ENCODE peak calls at places on chromosomes 1 and 21, in six cellular contexts. W is tibial artery; A is pancreas; D is tibial nerve; L is CD8-positive, alpha-beta memory T cell; H is breast epithelium. X is an unnamed sample. For H3K4me1, the result is how much of the 10 kb centered on the place peaks cover.

GRCh38 chr1:72003092-72003491 is 279.2 kb downstream of the NEGR1 start:
- DNase-seq in D (no peak), A (no peak), H (no peak), W (no peak), L (no peak), X (no peak)

GRCh38 chr21:41411449-41412089 is 14.5 kb upstream of the MX1 start:
- DNase-seq in D (no peak), W (peak), A (peak), L (no peak), H (no peak), X (peak)

GRCh38 chr1:176241385-176242015 is 34.4 kb upstream of the COP1 start:
- DNase-seq in W (no peak), H (no peak), L (no peak), A (no peak), D (no peak), X (no peak)

GRCh38 chr1:151763990-151764389 is 694 bp upstream of the MRPL9 start:
- DNase-seq in A (no peak), D (no peak), L (no peak), W (no peak), H (no peak), X (no peak)

GRCh38 chr1:155127105-155127671 is 488 bp upstream of the EFNA1 start:
- DNase-seq in H (peak), D (peak), W (peak), L (no peak), A (peak), X (peak)

GRCh38 chr1:174982971-174983689 is 16.6 kb upstream of the CACYBP start:
- DNase-seq in D (no peak), H (no peak), A (no peak), W (no peak), L (peak), X (no peak)

GRCh38 chr1:216587715-216588114 is 135.5 kb downstream of the ESRRG start:
- DNase-seq in D (no peak), H (no peak), A (no peak), W (no peak), L (no peak), X (no peak)

GRCh38 chr1:100724281-100724680 is 4.7 kb downstream of the VCAM1 start:
- DNase-seq in D (no peak), A (no peak), H (no peak), L (no peak), W (no peak), X (no peak)

GRCh38 chr21:45539796-45540600 is 2.2 kb downstream of the SLC19A1 start:
- DNase-seq in L (no peak), A (no peak), W (peak), D (peak), H (peak), X (peak)

GRCh38 chr1:100719490-100719889 is at the start of gene VCAM1:
- DNase-seq in W (no peak), D (no peak), L (no peak), A (no peak), H (no peak), X (no peak)

GRCh38 chr1:59214764-59215208 is 82.1 kb upstream of the FGGY start:
- DNase-seq in A (peak), W (peak), L (no peak), D (no peak), H (no peak), X (no peak)

GRCh38 chr1:3907031-3907534 is 7.0 kb upstream of the C1orf174 start:
- DNase-seq in A (no peak), W (peak), H (no peak), L (no peak), D (no peak), X (no peak)

GRCh38 chr1:39048745-39049370 is 22.7 kb downstream of the NDUFS5 start:
- DNase-seq in D (no peak), A (no peak), H (no peak), W (no peak), L (no peak), X (no peak)

GRCh38 chr1:7808253-7808844 is 24.3 kb downstream of the PER3 start:
- DNase-seq in W (no peak), A (no peak), D (no peak), H (no peak), L (no peak), X (no peak)

GRCh38 chr21:34836103-34836932 is 167.5 kb downstream of the CLIC6 start:
- DNase-seq in D (peak), H (no peak), W (peak), L (no peak), A (no peak), X (peak)

GRCh38 chr1:224065455-224065854 is 48.5 kb upstream of the FBXO28 start:
- DNase-seq in H (no peak), L (no peak), W (no peak), A (peak), D (no peak), X (no peak)

GRCh38 chr1:94989398-94989797 is 62.5 kb upstream of the CNN3 start:
- DNase-seq in A (peak), D (no peak), W (no peak), H (no peak), L (no peak), X (no peak)

GRCh38 chr1:2627746-2628145 is 5.1 kb downstream of the MMEL1 start:
- DNase-seq in A (no peak), L (no peak), W (no peak), H (peak), D (no peak), X (no peak)

GRCh38 chr1:203796223-203796747 is 862 bp downstream of the ZBED6 start:
- DNase-seq in D (no peak), L (peak), A (no peak), W (no peak), H (no peak), X (no peak)

GRCh38 chr1:50426702-50427085 is 3.5 kb upstream of the DMRTA2 start:
- DNase-seq in W (no peak), D (no peak), A (no peak), H (no peak), L (no peak), X (no peak)

GRCh38 chr1:90834354-90835171 is 117.5 kb upstream of the BARHL2 start:
- DNase-seq in H (no peak), A (no peak), D (no peak), L (no peak), W (no peak), X (no peak)

GRCh38 chr1:25685938-25686665 is 69.5 kb downstream of the MAN1C1 start:
- DNase-seq in D (no peak), W (peak), L (no peak), A (no peak), H (no peak), X (peak)

GRCh38 chr1:8004803-8005573 is 21.1 kb downstream of the ERRFI1 start:
- DNase-seq in W (peak), D (peak), L (no peak), A (peak), H (peak), X (peak)

GRCh38 chr1:214551052-214551435 is 358 bp downstream of the PTPN14 start:
- DNase-seq in A (peak), D (peak), L (no peak), W (peak), H (peak), X (no peak)

GRCh38 chr21:25638634-25639166 is 358 bp upstream of the JAM2 start:
- DNase-seq in W (no peak), A (no peak), D (no peak), H (no peak), L (no peak), X (no peak)

GRCh38 chr1:178262101-178262500 is 168.2 kb downstream of the RASAL2 start:
- DNase-seq in H (no peak), A (no peak), D (no peak), W (no peak), L (no peak), X (no peak)

GRCh38 chr21:34330055-34330454 is 33.8 kb upstream of the KCNE2 start:
- DNase-seq in H (no peak), A (no peak), D (no peak), L (no peak), W (no peak), X (no peak)

GRCh38 chr1:231616667-231617066 is 9.9 kb upstream of the DISC1 start:
- DNase-seq in A (no peak), W (no peak), H (no peak), D (no peak), L (no peak), X (no peak)

GRCh38 chr1:41631154-41631553 is 146.7 kb upstream of the EDN2 start:
- DNase-seq in L (no peak), D (no peak), W (no peak), A (no peak), H (no peak), X (no peak)

GRCh38 chr1:205936846-205937707 is 6.2 kb downstream of the SLC26A9 start:
- DNase-seq in H (no peak), D (no peak), L (no peak), W (no peak), A (no peak), X (no peak)

GRCh38 chr1:11741919-11742598 is 6.1 kb downstream of the AGTRAP start:
- DNase-seq in A (no peak), D (no peak), L (no peak), W (no peak), H (no peak), X (no peak)

GRCh38 chr1:12650001-12650421 is 6.1 kb downstream of the AADACL4 start:
- DNase-seq in D (no peak), W (no peak), H (no peak), L (no peak), A (no peak), X (no peak)

DNA sequence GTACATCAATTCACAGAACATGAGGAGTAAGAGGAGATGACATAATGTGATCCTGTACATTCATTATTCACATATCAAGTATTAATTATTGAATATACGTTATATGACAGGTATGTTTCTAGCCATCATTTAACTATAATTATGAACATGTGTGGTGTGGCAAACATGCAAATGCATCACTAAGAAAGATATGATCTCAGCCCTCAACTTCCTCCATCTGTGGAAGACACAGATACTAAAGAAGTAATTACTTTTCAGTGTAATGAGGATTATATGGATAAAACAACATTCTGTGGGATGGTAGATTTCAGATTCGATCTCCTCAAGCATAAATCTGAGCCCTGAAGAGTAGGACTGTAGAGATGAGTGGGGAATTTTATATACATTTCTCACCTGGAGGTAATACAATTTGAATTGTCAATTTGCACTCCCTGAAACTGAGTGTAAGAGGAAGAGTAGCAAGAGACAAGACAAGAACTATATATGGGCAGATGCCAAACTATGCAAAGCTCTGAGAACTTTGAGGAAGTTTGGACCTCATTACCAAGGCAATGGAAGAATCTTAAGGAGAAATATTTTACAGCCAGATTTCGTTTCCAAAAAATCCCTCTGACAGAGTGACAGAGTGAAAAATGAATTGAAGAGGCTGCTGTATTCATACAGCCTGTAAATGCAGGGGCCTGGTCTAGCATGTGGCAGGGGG is 275.5 kb downstream of the TPR start:
- DNase-seq in D (no peak), W (no peak), L (no peak), A (no peak), H (no peak), X (no peak)
- H3K4me3 ChIP-seq in D (no peak), W (no peak), L (no peak), A (no peak), H (no peak), X (no peak)

GRCh38 chr1:183596500-183596899 is 6.2 kb upstream of the NCF2 start:
- DNase-seq in H (no peak), L (no peak), W (no peak), D (no peak), A (no peak), X (no peak)
- H3K27ac ChIP-seq in H (no peak), L (no peak), W (no peak), D (no peak), A (no peak), X (no peak)

GRCh38 chr1:201295861-201296260 is 12.6 kb downstream of the PKP1 start:
- DNase-seq in H (no peak), W (no peak), A (no peak), D (no peak), L (no peak), X (no peak)
- H3K4me1 ChIP-seq in H (under half), W (under half), A (under half), D (under half), L (under half), X (under half)

DNA sequence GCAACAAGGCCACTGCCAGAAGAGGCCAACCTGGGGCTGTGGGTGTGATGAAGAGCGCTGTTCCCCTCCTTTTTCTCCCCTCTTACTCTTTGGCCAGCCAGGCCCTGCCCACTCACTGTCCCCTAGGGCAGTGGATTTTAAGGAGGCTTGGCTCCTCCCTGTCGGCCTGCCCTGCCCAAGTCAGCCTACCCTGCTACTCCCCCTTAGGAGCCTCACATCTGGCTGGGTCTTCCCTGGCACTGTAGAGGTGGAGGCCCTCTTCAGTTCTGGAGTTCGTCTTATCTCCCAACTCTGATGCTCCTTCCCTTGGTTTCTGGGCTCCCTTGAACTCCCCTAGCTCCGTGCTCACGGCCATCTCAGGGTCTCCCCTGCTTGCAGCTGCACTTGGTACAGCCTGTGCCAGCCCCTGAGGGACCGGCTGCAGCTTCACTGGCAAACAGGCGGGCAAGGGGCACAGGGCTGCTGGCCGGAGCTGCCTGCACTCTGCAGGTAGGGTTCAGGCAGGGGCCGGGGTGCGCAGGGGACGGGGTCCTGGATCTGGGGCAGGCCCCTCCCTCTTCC is 4.0 kb downstream of the AMPD2 start:
- DNase-seq in A (peak), D (no peak), L (no peak), W (peak), H (no peak), X (peak)
- H3K4me3 ChIP-seq in A (no peak), D (no peak), L (peak), W (peak), H (no peak), X (no peak)

GRCh38 chr1:98327151-98327918 is 334.2 kb upstream of the SNX7 start:
- DNase-seq in W (no peak), D (no peak), A (no peak), L (no peak), H (no peak), X (no peak)
- H3K27ac ChIP-seq in W (peak), D (peak), A (no peak), L (no peak), H (no peak), X (peak)

DNA sequence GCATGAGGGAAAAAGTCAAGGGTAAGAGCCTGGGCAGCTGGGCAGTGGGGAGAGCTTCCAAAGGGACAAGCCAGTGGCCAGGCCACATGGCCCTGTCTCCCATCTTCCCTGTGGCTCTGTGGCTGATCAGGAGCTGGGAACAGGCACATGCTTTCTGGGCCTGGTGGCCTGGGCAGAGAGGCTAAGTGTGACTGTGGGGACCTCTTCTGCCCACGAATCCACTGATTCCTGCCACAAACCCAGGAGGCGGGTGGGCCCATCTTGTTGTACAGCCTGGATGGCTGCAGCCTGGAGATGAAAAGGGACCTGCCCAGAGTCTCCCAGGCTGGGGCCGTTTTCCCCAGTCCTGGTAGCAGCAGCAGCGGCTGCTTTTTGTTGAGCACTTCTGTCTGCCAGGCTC is 55.6 kb upstream of the EPS8L3 start:
- DNase-seq in D (no peak), A (no peak), H (no peak), W (no peak), L (no peak), X (peak)
- H3K4me1 ChIP-seq in D (under half), A (under half), H (under half), W (half or more), L (under half), X (under half)

GRCh38 chr1:31754397-31754796 is 9.7 kb downstream of the ADGRB2 start:
- DNase-seq in A (no peak), L (no peak), D (no peak), W (no peak), H (no peak), X (no peak)
- H3K4me3 ChIP-seq in A (no peak), L (no peak), D (no peak), W (no peak), H (no peak), X (no peak)

DNA sequence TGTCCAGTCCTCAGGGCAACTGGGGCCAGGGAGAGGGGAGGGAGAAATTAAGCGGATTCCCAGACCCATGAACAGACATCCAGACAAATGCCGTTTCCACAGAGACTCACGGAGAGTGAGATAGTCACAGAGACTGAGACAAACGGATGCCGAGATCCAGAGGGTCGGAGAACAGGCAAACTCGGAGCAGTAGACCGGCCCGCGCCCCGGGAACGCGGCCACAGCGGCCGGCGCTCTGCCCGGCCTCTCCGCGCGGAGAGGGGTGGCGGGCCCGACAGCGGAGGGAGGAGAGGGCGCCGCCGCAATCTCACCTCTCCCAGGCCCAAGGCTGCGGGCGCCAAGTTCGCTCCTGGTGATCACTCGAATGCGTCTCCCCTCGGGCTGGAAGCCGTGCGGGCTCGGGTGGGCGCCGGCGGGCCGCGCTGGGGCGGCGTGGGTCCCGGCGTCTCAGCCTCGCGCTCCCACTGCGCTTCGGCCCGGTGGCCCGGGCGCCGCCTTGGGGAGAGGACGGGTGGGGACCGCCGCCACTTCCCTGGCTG is 796 bp upstream of the FOXD2 start:
- DNase-seq in A (no peak), D (no peak), W (no peak), H (no peak), L (no peak), X (no peak)
- H3K27ac ChIP-seq in A (peak), D (peak), W (peak), H (peak), L (peak), X (peak)

GRCh38 chr21:9739240-9739639 is 782.1 kb upstream of the TPTE start:
- DNase-seq in H (no peak), D (no peak), L (no peak), W (no peak), A (no peak), X (no peak)

GRCh38 chr21:9735421-9735961 is 785.9 kb upstream of the TPTE start:
- DNase-seq in H (no peak), A (no peak), W (no peak), D (no peak), L (no peak), X (no peak)

GRCh38 chr21:9737871-9738520 is 783.4 kb upstream of the TPTE start:
- DNase-seq in W (no peak), H (no peak), L (no peak), A (no peak), D (no peak), X (peak)

GRCh38 chr21:9738527-9738926 is 782.9 kb upstream of the TPTE start:
- DNase-seq in A (no peak), H (no peak), D (no peak), W (no peak), L (no peak), X (peak)

DNA sequence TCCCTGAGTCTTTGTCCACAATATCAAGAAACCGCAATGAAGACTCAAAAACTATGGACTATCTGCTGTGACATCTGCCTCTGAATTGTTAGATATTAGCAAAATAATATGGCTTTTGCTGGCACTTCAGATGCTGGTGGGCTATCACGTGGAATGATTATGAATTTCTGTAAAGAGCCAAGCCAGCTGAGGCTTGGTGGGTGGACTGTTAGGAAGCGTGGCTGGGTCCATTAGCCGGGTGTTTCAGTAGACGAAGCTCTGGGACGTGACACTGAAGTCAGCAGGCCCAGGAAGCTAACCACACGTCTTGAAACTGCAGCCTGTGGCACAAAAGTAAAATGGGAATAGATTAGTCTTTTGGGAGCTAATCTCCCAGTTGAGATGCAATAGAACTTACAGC is 780.0 kb upstream of the TPTE start:
- DNase-seq in D (no peak), A (no peak), W (no peak), H (no peak), L (no peak), X (no peak)
- H3K4me1 ChIP-seq in D (under half), A (under half), W (under half), H (under half), L (under half), X (under half)

DNA sequence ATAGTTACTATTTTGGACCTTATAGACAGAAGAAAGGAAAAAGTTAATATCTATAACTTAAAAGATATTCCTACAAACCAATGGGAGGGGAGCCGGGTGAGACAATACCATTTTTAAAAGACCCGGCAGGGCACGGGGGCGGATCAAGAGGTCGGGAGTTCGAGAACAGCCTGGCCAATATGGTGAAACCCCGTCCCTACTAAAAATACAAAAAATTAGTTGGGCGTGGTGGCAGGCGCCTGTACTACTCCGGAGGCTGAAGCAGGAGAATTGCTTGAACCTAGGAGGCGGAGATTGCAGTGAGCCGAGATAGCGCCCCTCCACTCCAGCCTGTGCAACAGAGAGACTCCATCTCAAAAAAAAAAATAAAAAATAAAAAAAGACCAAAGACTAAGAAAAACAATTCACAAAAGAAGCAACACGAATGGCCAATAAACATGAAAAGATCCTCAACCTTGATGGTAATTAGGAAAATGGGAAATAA is 1.2 kb upstream of the PSMB2 start:
- DNase-seq in L (no peak), A (peak), H (no peak), W (no peak), D (no peak), X (no peak)
- H3K4me3 ChIP-seq in L (peak), A (peak), H (peak), W (peak), D (peak), X (peak)

X was measured in right atrium auricular region.